ENCODE peak calls at places on chromosomes 11 and 22, in six cellular contexts. E, N, R, H, Q and P are unnamed samples.

GRCh38 chr11:60857378-60858232 is 1.9 kb upstream of the PTGDR2 start:
- DNase-seq in R (no peak), N (no peak), Q (no peak), H (no peak), E (no peak), P (no peak)

GRCh38 chr11:74453373-74453975 is 13.9 kb downstream of the KCNE3 start:
- DNase-seq in R (peak), Q (peak), N (peak), E (peak), H (peak), P (peak)

GRCh38 chr11:126647735-126648134 is 292.2 kb downstream of the ST3GAL4 start:
- DNase-seq in N (no peak), H (no peak), R (no peak), Q (no peak), E (peak), P (no peak)

GRCh38 chr11:120977470-120977869 is 46.4 kb upstream of the TBCEL start:
- DNase-seq in N (no peak), E (peak), R (no peak), H (no peak), Q (no peak), P (no peak)

GRCh38 chr22:30516273-30516672 is 10.8 kb upstream of the SEC14L4 start:
- DNase-seq in H (no peak), Q (no peak), E (no peak), N (no peak), R (no peak), P (no peak)

GRCh38 chr11:11618973-11619435 is 2.8 kb downstream of the GALNT18 start:
- DNase-seq in N (no peak), E (no peak), Q (no peak), R (no peak), H (no peak), P (no peak)

GRCh38 chr11:63490551-63491239 is at the start of gene PLAAT5:
- DNase-seq in E (no peak), Q (peak), H (peak), N (no peak), R (peak), P (no peak)

GRCh38 chr22:47173535-47174021 is 411.1 kb downstream of the TBC1D22A start:
- DNase-seq in Q (no peak), H (no peak), N (no peak), E (no peak), R (no peak), P (no peak)

GRCh38 chr11:111941963-111942362 is 4.8 kb downstream of the DIXDC1 start:
- DNase-seq in H (no peak), Q (peak), N (no peak), R (peak), E (peak), P (no peak)

GRCh38 chr11:90288207-90288821 is 65.5 kb upstream of the CHORDC1 start:
- DNase-seq in Q (no peak), R (no peak), E (peak), N (peak), H (no peak), P (no peak)

GRCh38 chr11:96341237-96342130 is 1.5 kb downstream of the MAML2 start:
- DNase-seq in Q (peak), R (peak), H (no peak), N (no peak), E (peak), P (no peak)

GRCh38 chr11:11267312-11267711 is 85.7 kb downstream of the CSNK2A3 start:
- DNase-seq in H (no peak), Q (no peak), N (no peak), E (peak), R (no peak), P (no peak)

GRCh38 chr11:133291672-133292265 is 240.5 kb downstream of the OPCML start:
- DNase-seq in E (no peak), Q (no peak), H (no peak), R (no peak), N (no peak), P (no peak)

GRCh38 chr11:36214484-36214883 is 74.7 kb downstream of the COMMD9 start:
- DNase-seq in Q (no peak), R (no peak), H (no peak), E (peak), N (no peak), P (no peak)

GRCh38 chr11:104609297-104609696 is 289.0 kb downstream of the CASP12 start:
- DNase-seq in R (peak), Q (peak), E (peak), H (peak), N (peak), P (no peak)

GRCh38 chr11:73410627-73411026 is 34.4 kb downstream of the RELT start:
- DNase-seq in E (no peak), H (no peak), Q (no peak), N (no peak), R (no peak), P (no peak)

GRCh38 chr22:20749453-20749852 is 24.5 kb upstream of the SERPIND1 start:
- DNase-seq in N (no peak), Q (no peak), E (no peak), H (no peak), R (no peak), P (no peak)

GRCh38 chr11:2441171-2441570 is 3.1 kb downstream of the TRPM5 start:
- DNase-seq in E (no peak), N (no peak), Q (no peak), R (no peak), H (peak), P (no peak)

GRCh38 chr11:128809128-128809527 is 58.0 kb downstream of the KCNJ1 start:
- DNase-seq in H (no peak), N (no peak), Q (no peak), R (no peak), E (peak), P (no peak)

GRCh38 chr11:118841469-118842222 is 42.0 kb upstream of the CXCR5 start:
- DNase-seq in E (no peak), N (no peak), Q (no peak), H (no peak), R (no peak), P (no peak)

GRCh38 chr11:43582024-43582836 is 98.3 kb upstream of the HSD17B12 start:
- DNase-seq in N (no peak), E (no peak), R (no peak), H (peak), Q (no peak), P (no peak)

GRCh38 chr11:130549393-130549999 is 101.1 kb downstream of the ADAMTS15 start:
- DNase-seq in R (no peak), H (no peak), Q (no peak), E (no peak), N (no peak), P (no peak)